ENCODE peak calls at places on chromosomes 2 and 18, in eight cellular contexts. S is CD4-positive, alpha-beta T cell; H is stimulated activated CD4-positive, alpha-beta T cell treated with anti-CD3 and anti-CD28 coated beads, Interleukin-15, amount 100 ng/mL, for 48 hours; U is glomerular endothelial cell; T is dorsolateral prefrontal cortex; M is SK-N-SH; D is SW480; Y is spleen. Q is an unnamed sample.

GRCh38 chr2:122749347-122749850 is 993.9 kb downstream of the TSN start:
- DNase-seq in T (no peak), D (no peak), U (no peak), M (no peak), S (no peak), H (no peak), Y (no peak), Q (no peak)

GRCh38 chr2:199956062-199956380 is 639 bp downstream of the MAIP1 start:
- DNase-seq in D (no peak), U (no peak), H (no peak), T (no peak), Y (no peak), M (no peak), S (no peak), Q (no peak)

GRCh38 chr18:28176933-28177827 is at the start of gene CDH2:
- DNase-seq in M (peak; percentile 92), U (no peak), H (no peak), S (no peak), D (no peak), Y (peak; percentile 83), T (peak; percentile 70), Q (peak; percentile 19)

GRCh38 chr2:164794432-164795231 is 47.0 kb downstream of the COBLL1 start:
- DNase-seq in H (no peak), S (no peak), U (no peak), Y (no peak), T (no peak), M (no peak), D (no peak), Q (peak; percentile 69)

GRCh38 chr18:41378628-41379027 is 576.4 kb upstream of the PIK3C3 start:
- DNase-seq in U (no peak), S (no peak), M (peak; percentile 17), Y (no peak), T (no peak), D (no peak), H (no peak), Q (no peak)

GRCh38 chr18:23824235-23824634 is 135.0 kb downstream of the LAMA3 start:
- DNase-seq in M (no peak), H (no peak), U (no peak), Y (no peak), T (no peak), D (peak; percentile 28), S (no peak), Q (no peak)

GRCh38 chr2:108268001-108268400 is 20.7 kb upstream of the SULT1C2 start:
- DNase-seq in M (no peak), D (peak; percentile 13), H (no peak), Y (no peak), U (no peak), T (no peak), S (no peak), Q (no peak)

GRCh38 chr2:11753886-11754704 is 7.7 kb downstream of the LPIN1 start:
- DNase-seq in M (peak; percentile 77), U (no peak), Y (peak; percentile 85), D (no peak), H (peak; percentile 64), T (no peak), S (peak; percentile 54), Q (no peak)

GRCh38 chr2:20635698-20636584 is 15.0 kb downstream of the HS1BP3 start:
- DNase-seq in H (peak; percentile 25), U (no peak), Y (peak; percentile 92), T (peak; percentile 84), D (peak; percentile 78), S (peak; percentile 14), M (peak; percentile 98), Q (peak; percentile 36)

GRCh38 chr2:9897331-9897737 is 54.1 kb downstream of the TAF1B start:
- DNase-seq in U (peak; percentile 39), T (no peak), S (no peak), D (no peak), M (no peak), Y (no peak), H (peak; percentile 56), Q (peak; percentile 51)

GRCh38 chr18:42156266-42156665 is 201.2 kb downstream of the PIK3C3 start:
- DNase-seq in Y (no peak), T (no peak), D (no peak), M (no peak), S (no peak), U (no peak), H (no peak), Q (no peak)